ENCODE peak calls at places on chromosomes 13 and 19, in nine cellular contexts. O is cardiac muscle cell; Z is sigmoid colon; U is heart left ventricle; B is CD8-positive, alpha-beta memory T cell; W is suprapubic skin; S is keratinocyte; Y is breast epithelium; D is left ventricle myocardium inferior. J is an unnamed sample.

GRCh38 chr13:35984776-35985453 is 146.3 kb downstream of the DCLK1 start:
- DNase-seq in S (no peak), O (no peak), Y (no peak), D (no peak), W (no peak), Z (no peak), U (no peak), B (no peak), J (no peak)

GRCh38 chr13:113907637-113908617 is 44.1 kb upstream of the GAS6 start:
- DNase-seq in Z (no peak), W (no peak), B (no peak), O (peak; percentile 69), S (peak; percentile 78), D (no peak), Y (peak; percentile 27), U (no peak), J (peak; percentile 10)

GRCh38 chr13:75762066-75762937 is 126.2 kb downstream of the LMO7 start:
- DNase-seq in O (no peak), B (peak; percentile 29), W (no peak), Y (no peak), S (peak; percentile 26), U (no peak), D (no peak), Z (no peak), J (peak; percentile 93)

GRCh38 chr19:8337728-8338127 is 5.3 kb downstream of the KANK3 start:
- DNase-seq in W (no peak), O (no peak), Z (no peak), Y (no peak), D (no peak), U (no peak), S (no peak), B (no peak), J (no peak)

GRCh38 chr13:98462241-98462882 is 114.5 kb downstream of the STK24 start:
- DNase-seq in Y (no peak), O (no peak), Z (peak; percentile 57), W (no peak), D (peak; percentile 13), S (no peak), B (no peak), U (no peak), J (no peak)

GRCh38 chr19:34066007-34066656 is 106.2 kb upstream of the LSM14A start:
- DNase-seq in B (no peak), O (no peak), U (no peak), Z (no peak), D (no peak), Y (no peak), S (no peak), W (no peak), J (no peak)

GRCh38 chr13:76882431-76882830 is 3.8 kb downstream of the KCTD12 start:
- DNase-seq in D (no peak), S (no peak), Z (no peak), W (no peak), B (no peak), O (peak; percentile 76), Y (no peak), U (no peak), J (no peak)

GRCh38 chr19:54325194-54325621 is 12.2 kb upstream of the LILRA5 start:
- DNase-seq in U (no peak), B (peak; percentile 49), S (no peak), O (peak; percentile 56), Y (no peak), D (no peak), Z (no peak), W (no peak), J (no peak)

GRCh38 chr13:63901630-63902029 is 2486.0 kb upstream of the PCDH20 start:
- DNase-seq in Y (no peak), U (no peak), D (no peak), Z (no peak), O (no peak), W (no peak), S (no peak), B (no peak), J (no peak)

GRCh38 chr19:28472111-28472510 is 740.8 kb downstream of the UQCRFS1 start:
- DNase-seq in D (no peak), Y (no peak), U (no peak), O (no peak), W (no peak), Z (peak; percentile 5), B (no peak), S (no peak), J (no peak)

GRCh38 chr19:28472843-28473242 is 740.1 kb downstream of the UQCRFS1 start:
- DNase-seq in S (no peak), Y (no peak), B (no peak), W (no peak), O (peak; percentile 18), Z (peak; percentile 62), D (peak; percentile 36), U (no peak), J (no peak)

GRCh38 chr19:28466107-28467045 is 746.6 kb downstream of the UQCRFS1 start:
- DNase-seq in D (peak; percentile 53), Y (no peak), U (peak; percentile 44), B (peak; percentile 52), Z (peak; percentile 63), O (peak; percentile 67), W (no peak), S (no peak), J (no peak)

GRCh38 chr19:28468701-28469459 is 744.1 kb downstream of the UQCRFS1 start:
- DNase-seq in Z (peak; percentile 64), O (peak; percentile 40), U (no peak), W (no peak), B (peak; percentile 10), S (no peak), Y (no peak), D (no peak), J (no peak)

DNA sequence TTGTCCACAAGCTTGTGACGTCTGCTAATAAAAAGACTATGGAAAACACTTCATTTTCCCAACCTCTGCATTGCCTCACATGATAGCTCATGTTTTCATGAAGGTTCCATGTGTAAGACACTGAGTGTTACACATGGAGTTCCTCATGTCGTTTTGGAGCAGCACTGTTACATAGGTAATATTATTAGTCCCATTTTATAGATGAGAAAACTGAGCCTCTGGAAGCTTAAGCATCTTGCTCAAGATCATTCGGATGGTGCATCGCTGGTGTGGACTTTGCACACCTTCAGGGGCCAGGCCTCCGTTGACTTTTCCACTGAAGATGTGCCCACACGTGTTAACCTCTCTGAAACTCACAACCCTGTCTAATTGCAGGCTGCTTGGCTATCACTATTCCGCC is 743.4 kb downstream of the UQCRFS1 start:
- DNase-seq in Z (no peak), S (no peak), O (no peak), B (no peak), W (no peak), Y (no peak), D (no peak), U (no peak), J (no peak)
- H3K27ac ChIP-seq in Z (no peak overlapping the region), S (no peak overlapping the region), O (no peak overlapping the region), B (no peak overlapping the region), W (no peak overlapping the region), Y (no peak overlapping the region), D (no peak overlapping the region), U (no peak overlapping the region), J (no peak overlapping the region)

DNA sequence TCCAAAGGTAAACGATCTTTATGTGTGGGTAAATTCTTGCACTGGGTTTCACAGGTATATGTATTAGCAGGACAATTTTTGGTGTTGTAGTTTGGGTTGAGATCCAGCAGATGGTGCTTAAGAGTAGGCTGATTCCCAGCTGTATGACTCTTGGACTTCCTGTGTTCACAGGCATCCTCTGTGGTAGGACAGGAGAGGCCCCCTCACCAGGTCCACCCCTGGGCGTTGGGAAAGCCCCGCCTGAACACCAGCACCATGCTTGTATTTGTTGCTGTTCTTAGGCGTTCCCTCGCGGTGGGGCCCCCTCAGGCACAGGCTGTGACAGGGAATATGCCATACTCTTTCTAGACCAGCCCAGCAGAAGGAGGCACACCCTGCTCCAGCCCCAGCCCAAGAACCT is 49.5 kb upstream of the PCDH17 start:
- DNase-seq in W (no peak), B (no peak), O (no peak), U (no peak), Z (peak; percentile 53), S (no peak), Y (no peak), D (no peak), J (no peak)
- H3K27ac ChIP-seq in W (no peak overlapping the region), B (no peak overlapping the region), O (no peak overlapping the region), U (no peak overlapping the region), Z (no peak overlapping the region), S (no peak overlapping the region), Y (no peak overlapping the region), D (no peak overlapping the region), J (no peak overlapping the region)

DNA sequence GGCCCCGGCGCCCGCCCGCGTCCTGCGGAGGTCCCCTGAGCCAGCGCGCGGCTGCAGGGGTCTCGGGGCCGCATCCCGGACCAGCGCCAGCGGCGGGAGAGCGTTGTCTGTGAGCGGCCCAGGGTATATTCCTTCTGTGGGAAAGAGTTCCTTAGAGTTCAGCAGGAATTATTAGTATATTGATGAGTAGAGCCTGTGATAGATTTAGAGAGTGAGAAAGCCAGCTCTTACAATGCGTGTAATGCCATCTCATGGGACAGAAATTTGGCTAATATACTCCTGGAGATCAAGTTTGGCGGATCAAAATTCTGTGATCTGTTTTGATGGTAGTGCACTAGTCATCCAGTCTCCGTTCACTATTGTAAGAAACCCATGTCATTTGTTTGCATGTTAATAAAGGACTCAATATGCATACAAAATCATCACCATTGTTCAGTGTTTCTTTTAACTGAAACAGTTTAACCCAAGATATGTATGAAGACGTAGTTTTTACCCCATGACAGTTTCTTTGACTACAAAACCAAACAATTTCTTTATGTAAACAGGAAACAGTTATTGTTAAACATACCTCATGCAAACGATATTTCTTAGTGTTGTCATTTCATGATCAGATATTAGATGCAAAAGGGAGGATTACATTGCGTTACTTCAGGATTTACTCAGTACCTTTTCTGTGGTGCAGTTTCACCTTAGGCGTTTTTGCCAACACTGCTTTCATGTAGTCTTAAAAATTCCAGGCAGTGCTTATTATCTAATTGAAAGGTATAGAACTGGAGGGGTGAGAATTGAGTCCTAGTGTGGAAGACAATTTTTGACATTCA is 9.9 kb downstream of the TNFRSF19 start:
- DNase-seq in B (no peak), S (no peak), U (no peak), O (peak; percentile 7), D (no peak), W (no peak), Z (no peak), Y (no peak), J (no peak)
- H3K27ac ChIP-seq in B (no peak overlapping the region), S (no peak overlapping the region), U (peak overlapping the region; percentile 96), O (no peak overlapping the region), D (peak overlapping the region; percentile 91), W (peak overlapping the region; percentile 94), Z (peak overlapping the region; percentile 85), Y (peak overlapping the region; percentile 91), J (peak overlapping the region; percentile 28)

DNA sequence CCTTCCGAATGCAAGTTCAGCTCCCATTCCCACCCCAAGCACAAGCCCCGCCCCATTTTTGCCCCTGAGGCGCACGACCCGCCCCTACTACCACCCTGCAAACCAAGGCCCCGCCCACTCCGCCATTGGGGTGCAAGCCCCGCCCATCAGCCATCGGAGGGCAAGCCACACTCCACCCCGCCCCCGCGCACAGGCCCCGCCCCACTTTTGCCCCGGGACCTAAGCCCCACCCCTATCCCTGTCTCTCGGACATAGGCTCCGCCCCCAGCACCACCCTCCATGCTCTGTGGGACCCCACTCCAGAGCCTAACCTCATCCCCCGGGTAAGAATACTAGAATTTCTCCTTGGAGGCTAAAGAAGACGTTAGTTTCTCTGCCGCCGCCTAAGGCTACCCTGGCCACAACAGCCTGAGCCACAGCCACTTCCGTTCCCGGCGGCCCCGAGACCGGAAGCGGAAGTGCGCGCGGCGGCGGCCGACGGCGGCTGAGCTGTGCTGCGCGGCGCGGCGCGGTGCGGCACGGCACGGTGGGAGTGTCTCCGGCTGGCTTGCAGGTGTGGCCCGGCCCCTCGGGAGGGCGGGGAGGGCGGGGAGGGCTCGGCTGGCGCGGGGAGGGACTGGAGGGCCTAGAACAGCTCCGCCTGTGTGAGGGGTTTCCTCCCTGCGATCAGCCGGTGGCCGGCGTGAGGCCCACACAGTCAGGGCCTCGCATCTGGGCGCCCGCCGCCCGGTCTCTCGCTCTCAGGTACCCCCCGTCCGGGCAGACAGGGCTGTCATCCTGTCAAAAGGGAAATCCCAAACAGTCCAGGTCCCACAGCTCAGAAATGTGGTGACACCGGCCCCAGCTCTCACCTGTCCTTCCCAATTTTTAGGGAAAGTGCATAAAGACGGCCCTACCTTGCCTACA is at the start of gene ZNF333:
- DNase-seq in O (peak; percentile 95), D (peak; percentile 98), U (peak; percentile 96), W (peak; percentile 98), Z (peak; percentile 98), B (peak; percentile 97), Y (peak; percentile 92), S (peak; percentile 61), J (peak; percentile 44)
- H3K27ac ChIP-seq in O (peak within 1 kb of the TSS; percentile 96), D (peak within 1 kb of the TSS; percentile 93), U (peak within 1 kb of the TSS; percentile 92), W (peak within 1 kb of the TSS; percentile 97), Z (peak within 1 kb of the TSS; percentile 93), B (peak within 1 kb of the TSS; percentile 96), Y (peak within 1 kb of the TSS; percentile 93), S (peak within 1 kb of the TSS; percentile 84), J (peak within 1 kb of the TSS; percentile 92)